ENCODE peak calls at places on chromosomes 4 and X, in five cellular contexts. P is activated gamma-delta T cell treated with Interleukin-2 at 50 U/mL for 16 hours, G is H1, N is HFF-Myc, T is head of caudate nucleus. B is an unnamed sample.

GRCh38 chr4:89293299-89293698 is 14.3 kb downstream of the GPRIN3 start:
- DNase-seq in P (no peak), G (no peak), N (no peak), T (no peak), B (no peak)

GRCh38 chrX:39874202-39874816 is 223.4 kb downstream of the BCOR start:
- DNase-seq in P (peak), G (no peak), N (no peak), T (no peak), B (peak)

GRCh38 chr4:8351931-8352367 is 82.4 kb downstream of the HTRA3 start:
- DNase-seq in P (no peak), G (no peak), N (no peak), T (no peak), B (no peak)

GRCh38 chrX:103175944-103176753 is 38.8 kb upstream of the BEX4 start:
- DNase-seq in P (peak), G (peak), N (no peak), T (peak), B (peak)

GRCh38 chr4:113384600-113384999 is 335.1 kb downstream of the ANK2 start:
- DNase-seq in P (no peak), G (no peak), N (peak), T (no peak), B (no peak)

GRCh38 chr4:154545689-154546088 is 4.5 kb downstream of the PLRG1 start:
- DNase-seq in P (no peak), G (no peak), N (no peak), T (no peak), B (no peak)

GRCh38 chr4:54232151-54232688 is 3.1 kb downstream of the PDGFRA start:
- DNase-seq in P (no peak), G (peak), N (no peak), T (no peak), B (no peak)

GRCh38 chr4:109631709-109632108 is 71.5 kb downstream of the CASP6 start:
- DNase-seq in P (no peak), G (no peak), N (no peak), T (no peak), B (no peak)

GRCh38 chr4:173807347-173807746 is 277.3 kb upstream of the HAND2 start:
- DNase-seq in P (no peak), G (no peak), N (no peak), T (no peak), B (no peak)

GRCh38 chrX:24498975-24499374 is 33.9 kb downstream of the PDK3 start:
- DNase-seq in P (no peak), G (no peak), N (no peak), T (no peak), B (no peak)

GRCh38 chrX:101977091-101977490 is 45.3 kb upstream of the ZMAT1 start:
- DNase-seq in P (no peak), G (no peak), N (no peak), T (no peak), B (no peak)

GRCh38 chr4:169340834-169341233 is 70.1 kb upstream of the SH3RF1 start:
- DNase-seq in P (no peak), G (no peak), N (no peak), T (no peak), B (no peak)

GRCh38 chr4:24922416-24922815 is 9.6 kb upstream of the CCDC149 start:
- DNase-seq in P (no peak), G (no peak), N (no peak), T (no peak), B (no peak)

GRCh38 chr4:148173397-148174017 is 268.7 kb downstream of the NR3C2 start:
- DNase-seq in P (no peak), G (no peak), N (no peak), T (no peak), B (no peak)

GRCh38 chrX:20974326-20974725 is 399.9 kb upstream of the CNKSR2 start:
- DNase-seq in P (no peak), G (no peak), N (no peak), T (no peak), B (no peak)

GRCh38 chrX:124406294-124407013 is 60.1 kb downstream of the SH2D1A start:
- DNase-seq in P (peak), G (peak), N (peak), T (peak), B (peak)

GRCh38 chrX:336227-336626 is 17.6 kb upstream of the GTPBP6 start:
- DNase-seq in P (no peak), G (no peak), N (no peak), T (no peak), B (no peak)

GRCh38 chr4:26482508-26483462 is 7.5 kb downstream of the CCKAR start:
- DNase-seq in P (no peak), G (no peak), N (no peak), T (no peak), B (no peak)

GRCh38 chrX:20313889-20314288 is 47.2 kb upstream of the RPS6KA3 start:
- DNase-seq in P (no peak), G (no peak), N (no peak), T (no peak), B (no peak)

GRCh38 chrX:40579880-40580536 is 762 bp upstream of the ATP6AP2 start:
- DNase-seq in P (no peak), G (no peak), N (no peak), T (no peak), B (no peak)

GRCh38 chrX:101749436-101749835 is 89.8 kb upstream of the ARMCX2 start:
- DNase-seq in P (no peak), G (no peak), N (no peak), T (no peak), B (no peak)

GRCh38 chr4:82705881-82706280 is 92.7 kb downstream of the SCD5 start:
- DNase-seq in P (no peak), G (no peak), N (no peak), T (no peak), B (no peak)

GRCh38 chrX:141897690-141898089 is 6.0 kb upstream of the MAGEC1 start:
- DNase-seq in P (no peak), G (no peak), N (no peak), T (no peak), B (no peak)

GRCh38 chrX:3393581-3394111 is 47.2 kb upstream of the MXRA5 start:
- DNase-seq in P (no peak), G (no peak), N (peak), T (no peak), B (no peak)

B was measured in CD8-positive, alpha-beta T cell.